ENCODE peak calls at places on chromosomes 2 and 18, in five cellular contexts. N is tibial nerve, S is dorsolateral prefrontal cortex, H is Calu3, W is WTC11. K is an unnamed sample.

GRCh38 chr2:182943339-182943738 is 76.9 kb upstream of the FRZB start:
- DNase-seq in N (no peak), S (no peak), H (no peak), W (no peak), K (no peak)

GRCh38 chr18:3397031-3397750 is 52.8 kb upstream of the TGIF1 start:
- DNase-seq in W (no peak), N (no peak), S (peak), H (no peak), K (no peak)

GRCh38 chr2:27885246-27885645 is 4.9 kb downstream of the RBKS start:
- DNase-seq in W (no peak), S (no peak), H (no peak), N (no peak), K (no peak)

GRCh38 chr2:136247204-136247990 is 129.4 kb upstream of the CXCR4 start:
- DNase-seq in N (peak), S (peak), H (no peak), W (no peak), K (no peak)

GRCh38 chr2:81835318-81836000 is 1530.9 kb upstream of the LRRTM1 start:
- DNase-seq in H (no peak), N (no peak), S (no peak), W (no peak), K (no peak)

GRCh38 chr2:232982926-232983668 is 30.0 kb downstream of the NGEF start:
- DNase-seq in W (peak), H (no peak), N (no peak), S (no peak), K (no peak)

GRCh38 chr2:50223643-50224042 is 808.3 kb downstream of the NRXN1 start:
- DNase-seq in S (no peak), N (no peak), H (no peak), W (no peak), K (no peak)

GRCh38 chr2:82823892-82824291 is 1635.2 kb downstream of the SUCLG1 start:
- DNase-seq in N (no peak), S (no peak), H (no peak), W (no peak), K (no peak)

GRCh38 chr2:119914266-119914665 is 98.6 kb upstream of the EPB41L5 start:
- DNase-seq in W (no peak), N (no peak), H (no peak), S (no peak), K (no peak)

GRCh38 chr2:188068093-188068492 is 223.6 kb upstream of the GULP1 start:
- DNase-seq in N (no peak), W (no peak), H (no peak), S (no peak), K (no peak)

GRCh38 chr2:228938629-228939028 is 332.5 kb downstream of the PID1 start:
- DNase-seq in S (no peak), H (no peak), W (no peak), N (no peak), K (no peak)

GRCh38 chr2:78686754-78687153 is 338.7 kb upstream of the REG3G start:
- DNase-seq in N (no peak), S (no peak), H (no peak), W (no peak), K (no peak)

GRCh38 chr2:18396328-18396727 is 164.1 kb downstream of the RDH14 start:
- DNase-seq in S (no peak), N (no peak), W (no peak), H (no peak), K (no peak)

GRCh38 chr2:121175326-121175725 is 109.7 kb downstream of the TFCP2L1 start:
- DNase-seq in N (no peak), W (no peak), S (no peak), H (no peak), K (no peak)

GRCh38 chr2:69762513-69763494 is 20.9 kb downstream of the ANXA4 start:
- DNase-seq in N (peak), H (no peak), S (peak), W (no peak), K (no peak)

GRCh38 chr2:40289771-40290404 is 162.0 kb downstream of the SLC8A1 start:
- DNase-seq in S (no peak), N (no peak), H (no peak), W (no peak), K (no peak)

GRCh38 chr2:113857454-113857853 is 32.4 kb upstream of the ACTR3 start:
- DNase-seq in W (no peak), H (no peak), N (no peak), S (no peak), K (no peak)

GRCh38 chr18:600107-600506 is 3.3 kb downstream of the CLUL1 start:
- DNase-seq in N (no peak), W (no peak), H (no peak), S (no peak), K (no peak)
- TF ChIP-seq CTCF in N (no peak), W (no peak), H (no peak), S (no peak), K (no peak)

GRCh38 chr2:32683520-32684086 is 55.8 kb downstream of the TTC27 start:
- DNase-seq in S (no peak), N (no peak), W (no peak), H (no peak), K (no peak)

GRCh38 chr2:32680937-32681336 is 53.1 kb downstream of the TTC27 start:
- DNase-seq in W (no peak), S (no peak), H (no peak), N (no peak), K (no peak)

DNA sequence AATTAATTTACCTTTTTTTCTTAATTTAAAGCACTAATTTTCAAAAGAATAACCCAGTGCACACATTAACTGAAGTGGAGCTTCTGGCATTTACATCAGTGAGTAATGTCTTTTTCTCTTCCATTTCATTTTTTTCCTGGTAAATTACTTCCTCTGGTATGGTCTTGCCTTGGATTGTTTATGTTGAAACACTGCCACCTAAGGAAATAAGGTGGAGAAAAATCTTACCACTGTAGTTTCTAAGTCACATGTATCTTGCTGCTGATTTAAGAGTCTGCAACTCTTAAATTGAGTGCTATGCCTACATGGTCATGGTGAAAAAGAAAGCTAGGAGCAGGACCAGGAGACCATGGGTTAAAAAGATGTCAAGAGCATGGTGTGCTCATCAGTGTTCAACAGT is 51.0 kb downstream of the TTC27 start:
- DNase-seq in H (no peak), W (no peak), N (no peak), S (no peak), K (no peak)
- TF ChIP-seq CTCF in H (no peak), W (no peak), N (no peak), S (no peak), K (no peak)

GRCh38 chr2:64607381-64607780 is 46.3 kb downstream of the SERTAD2 start:
- DNase-seq in S (no peak), N (no peak), H (no peak), W (no peak), K (no peak)

GRCh38 chr2:64610456-64610855 is 43.3 kb downstream of the SERTAD2 start:
- DNase-seq in N (no peak), S (no peak), H (no peak), W (no peak), K (no peak)

GRCh38 chr2:64608867-64609228 is 44.9 kb downstream of the SERTAD2 start:
- DNase-seq in N (no peak), W (no peak), S (no peak), H (no peak), K (no peak)

GRCh38 chr2:64606495-64607363 is 47.0 kb downstream of the SERTAD2 start:
- DNase-seq in N (peak), H (peak), S (peak), W (peak), K (no peak)

GRCh38 chr2:64609229-64609994 is 44.3 kb downstream of the SERTAD2 start:
- DNase-seq in H (peak), N (no peak), W (peak), S (no peak), K (no peak)
- TF ChIP-seq CTCF in H (peak), N (peak), W (no peak), S (no peak), K (no peak)

DNA sequence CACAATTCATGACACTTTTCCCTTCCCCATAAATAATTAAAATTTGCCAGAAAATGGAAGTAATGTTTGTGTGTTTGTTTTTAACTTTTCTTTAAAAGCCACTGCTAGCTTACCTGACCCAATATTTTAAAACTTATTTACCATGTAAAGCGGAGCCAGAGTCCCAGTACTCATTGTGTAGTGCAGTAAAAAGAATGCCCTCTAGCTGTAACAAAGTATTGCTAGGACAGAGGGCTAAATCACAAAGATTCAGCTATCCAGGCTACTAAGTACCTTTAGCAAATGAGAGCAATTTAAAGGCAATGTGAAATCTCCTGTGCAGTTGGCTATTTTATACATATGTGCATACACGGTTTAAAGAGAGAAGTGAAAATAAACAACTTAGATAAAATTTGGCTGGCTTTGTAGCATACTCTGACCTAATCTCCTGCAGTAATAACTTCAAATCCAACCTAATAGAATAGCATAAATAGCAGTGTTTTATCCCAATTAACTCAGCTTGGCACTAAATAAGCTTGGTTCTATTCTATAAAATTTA is 997.4 kb upstream of the PIK3C3 start:
- DNase-seq in S (no peak), W (no peak), N (no peak), H (no peak), K (no peak)
- TF ChIP-seq CTCF in S (no peak), W (no peak), N (no peak), H (no peak), K (peak)

GRCh38 chr2:31922542-31923408 is 88.0 kb downstream of the MEMO1 start:
- DNase-seq in W (no peak), H (no peak), N (no peak), S (no peak), K (no peak)

GRCh38 chr2:31920968-31921367 is 89.8 kb downstream of the MEMO1 start:
- DNase-seq in N (no peak), H (no peak), W (no peak), S (no peak), K (no peak)

GRCh38 chr2:31923662-31924061 is 87.1 kb downstream of the MEMO1 start:
- DNase-seq in W (no peak), H (no peak), N (no peak), S (no peak), K (no peak)

DNA sequence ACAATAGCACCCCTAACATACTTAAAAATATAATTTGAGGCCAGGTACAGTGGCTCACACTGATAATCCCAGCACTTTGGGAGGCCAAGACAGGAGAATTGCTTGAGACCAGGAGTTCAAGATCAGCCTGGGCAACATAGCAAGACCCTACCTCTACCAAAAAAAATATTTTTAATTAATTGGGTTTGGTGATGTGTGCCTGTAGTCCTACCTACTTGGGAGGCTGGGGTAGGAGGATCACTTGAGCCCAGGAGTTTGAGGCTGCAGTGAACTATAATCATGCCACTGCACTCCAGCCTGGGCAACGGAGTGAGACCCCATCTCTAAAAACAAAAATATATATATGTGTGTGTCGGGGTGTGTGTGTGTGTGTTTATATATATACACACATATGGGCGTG is 91.3 kb downstream of the MEMO1 start:
- DNase-seq in N (no peak), H (no peak), S (no peak), W (no peak), K (no peak)
- TF ChIP-seq CTCF in N (no peak), H (no peak), S (no peak), W (no peak), K (no peak)

DNA sequence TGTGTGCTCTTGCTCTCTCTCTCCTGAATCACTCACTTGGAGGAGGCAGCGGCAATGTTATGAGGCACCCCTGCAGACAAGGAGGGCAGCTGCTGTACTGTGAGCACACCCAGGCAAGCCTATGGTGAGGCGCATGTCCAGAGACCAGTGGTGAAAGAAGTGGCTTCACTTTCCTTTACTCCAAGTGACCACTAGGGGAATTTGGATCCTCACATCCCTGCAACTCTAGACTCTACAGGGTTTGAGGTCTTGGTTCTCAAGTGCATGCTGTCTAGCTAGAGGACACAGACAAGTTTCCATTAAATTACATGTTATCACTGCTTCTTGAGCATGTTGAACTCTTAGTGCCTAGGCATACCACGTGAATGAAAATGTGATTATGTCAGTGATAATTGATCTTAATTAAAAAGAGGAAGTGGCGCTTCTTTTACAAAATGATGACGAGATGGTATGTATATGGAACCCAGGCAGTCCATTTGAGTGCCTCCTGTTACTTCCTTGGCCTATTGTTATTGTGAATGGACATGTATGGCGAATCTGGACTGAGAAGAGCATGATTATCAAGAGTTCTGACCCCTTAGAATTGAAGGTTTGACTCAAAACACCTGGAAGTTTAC is 181.0 kb upstream of the CDH2 start:
- DNase-seq in S (no peak), W (peak), H (no peak), N (no peak), K (no peak)
- TF ChIP-seq CTCF in S (no peak), W (peak), H (no peak), N (no peak), K (no peak)

GRCh38 chr2:215436705-215437570 is 1.1 kb upstream of the FN1 start:
- DNase-seq in W (peak), H (peak), S (no peak), N (no peak), K (no peak)
- TF ChIP-seq CTCF in W (no peak), H (no peak), S (no peak), N (no peak), K (no peak)

K was measured in D721Med.